ENCODE peak calls at places on chromosomes 6 and 20, in ten cellular contexts. One of them, this sample, is unnamed.

GRCh38 chr20:37988555-37988954 is 44.7 kb downstream of the TTI1 start:
- DNase-seq in IMR-90: no peak
- DNase-seq in uterus: no peak
- DNase-seq in lower leg skin: no peak
- DNase-seq in stomach: no peak
- DNase-seq in tibial nerve: no peak
- DNase-seq in transverse colon: no peak
- DNase-seq in GM12891: no peak
- DNase-seq in HCT116: no peak
- DNase-seq in breast epithelium: no peak
- DNase-seq in this sample: no peak

GRCh38 chr6:189676-190075 is 102.6 kb upstream of the DUSP22 start:
- DNase-seq in tibial nerve: no peak
- DNase-seq in IMR-90: no peak
- DNase-seq in uterus: no peak
- DNase-seq in stomach: no peak
- DNase-seq in HCT116: no peak
- DNase-seq in transverse colon: no peak
- DNase-seq in lower leg skin: peak; percentile 56
- DNase-seq in GM12891: no peak
- DNase-seq in breast epithelium: no peak
- DNase-seq in this sample: no peak

GRCh38 chr6:170298688-170299087 is 7.8 kb upstream of the DLL1 start:
- DNase-seq in GM12891: no peak
- DNase-seq in stomach: no peak
- DNase-seq in breast epithelium: no peak
- DNase-seq in tibial nerve: no peak
- DNase-seq in lower leg skin: no peak
- DNase-seq in uterus: no peak
- DNase-seq in transverse colon: no peak
- DNase-seq in IMR-90: no peak
- DNase-seq in HCT116: no peak
- DNase-seq in this sample: no peak

GRCh38 chr6:53244958-53245357 is 96.3 kb upstream of the GCM1 start:
- DNase-seq in HCT116: no peak
- DNase-seq in stomach: no peak
- DNase-seq in transverse colon: peak; percentile 21
- DNase-seq in IMR-90: no peak
- DNase-seq in lower leg skin: no peak
- DNase-seq in uterus: no peak
- DNase-seq in tibial nerve: no peak
- DNase-seq in breast epithelium: no peak
- DNase-seq in GM12891: peak; percentile 32
- DNase-seq in this sample: no peak

GRCh38 chr20:51457281-51457932 is 85.1 kb downstream of the NFATC2 start:
- DNase-seq in lower leg skin: peak; percentile 92
- DNase-seq in stomach: no peak
- DNase-seq in uterus: peak; percentile 76
- DNase-seq in GM12891: no peak
- DNase-seq in IMR-90: peak; percentile 67
- DNase-seq in breast epithelium: peak; percentile 34
- DNase-seq in transverse colon: no peak
- DNase-seq in HCT116: peak; percentile 24
- DNase-seq in tibial nerve: no peak
- DNase-seq in this sample: peak; percentile 79

GRCh38 chr20:10679269-10679668 is 5.5 kb upstream of the JAG1 start:
- DNase-seq in transverse colon: no peak
- DNase-seq in breast epithelium: no peak
- DNase-seq in tibial nerve: no peak
- DNase-seq in uterus: no peak
- DNase-seq in IMR-90: peak; percentile 30
- DNase-seq in stomach: no peak
- DNase-seq in HCT116: no peak
- DNase-seq in GM12891: no peak
- DNase-seq in lower leg skin: no peak
- DNase-seq in this sample: no peak

GRCh38 chr20:36591854-36592641 is 13.5 kb upstream of the RAB5IF start:
- DNase-seq in HCT116: peak; percentile 22
- DNase-seq in transverse colon: no peak
- DNase-seq in breast epithelium: no peak
- DNase-seq in IMR-90: peak; percentile 51
- DNase-seq in uterus: peak; percentile 33
- DNase-seq in stomach: no peak
- DNase-seq in GM12891: no peak
- DNase-seq in tibial nerve: no peak
- DNase-seq in lower leg skin: no peak
- DNase-seq in this sample: no peak

GRCh38 chr6:82908661-82909060 is 157.0 kb downstream of the UBE3D start:
- DNase-seq in uterus: no peak
- DNase-seq in GM12891: no peak
- DNase-seq in IMR-90: no peak
- DNase-seq in breast epithelium: no peak
- DNase-seq in stomach: no peak
- DNase-seq in lower leg skin: no peak
- DNase-seq in tibial nerve: no peak
- DNase-seq in transverse colon: peak; percentile 22
- DNase-seq in HCT116: no peak
- DNase-seq in this sample: no peak

GRCh38 chr6:87731818-87732661 is 30.0 kb upstream of the AKIRIN2 start:
- DNase-seq in IMR-90: peak; percentile 86
- DNase-seq in stomach: peak; percentile 96
- DNase-seq in tibial nerve: peak; percentile 94
- DNase-seq in breast epithelium: peak; percentile 97
- DNase-seq in GM12891: no peak
- DNase-seq in transverse colon: peak; percentile 94
- DNase-seq in lower leg skin: peak; percentile 98
- DNase-seq in uterus: peak; percentile 82
- DNase-seq in HCT116: peak; percentile 76
- DNase-seq in this sample: peak; percentile 90

GRCh38 chr6:31622678-31623077 is 2.2 kb downstream of the PRRC2A start:
- DNase-seq in GM12891: no peak
- DNase-seq in lower leg skin: peak; percentile 91
- DNase-seq in transverse colon: no peak
- DNase-seq in breast epithelium: peak; percentile 76
- DNase-seq in stomach: peak; percentile 71
- DNase-seq in uterus: no peak
- DNase-seq in HCT116: no peak
- DNase-seq in IMR-90: no peak
- DNase-seq in tibial nerve: no peak
- DNase-seq in this sample: no peak

GRCh38 chr6:115838763-115839401 is 221.8 kb downstream of the FRK start:
- DNase-seq in stomach: peak; percentile 29
- DNase-seq in transverse colon: peak; percentile 14
- DNase-seq in breast epithelium: no peak
- DNase-seq in lower leg skin: no peak
- DNase-seq in tibial nerve: no peak
- DNase-seq in HCT116: peak; percentile 55
- DNase-seq in GM12891: peak; percentile 15
- DNase-seq in uterus: no peak
- DNase-seq in IMR-90: peak; percentile 13
- DNase-seq in this sample: no peak

GRCh38 chr6:15621203-15622044 is 41.4 kb downstream of the DTNBP1 start:
- DNase-seq in stomach: peak; percentile 52
- DNase-seq in uterus: peak; percentile 23
- DNase-seq in HCT116: no peak
- DNase-seq in tibial nerve: no peak
- DNase-seq in breast epithelium: no peak
- DNase-seq in lower leg skin: peak; percentile 87
- DNase-seq in GM12891: no peak
- DNase-seq in transverse colon: peak; percentile 20
- DNase-seq in IMR-90: peak; percentile 30
- DNase-seq in this sample: peak; percentile 72
- TF ChIP-seq POLR2A in stomach: no peak
- TF ChIP-seq POLR2A in uterus: no peak
- TF ChIP-seq POLR2A in HCT116: no peak
- TF ChIP-seq POLR2A in tibial nerve: no peak
- TF ChIP-seq POLR2A in breast epithelium: no peak
- TF ChIP-seq POLR2A in lower leg skin: no peak
- TF ChIP-seq POLR2A in GM12891: peak; percentile 49
- TF ChIP-seq POLR2A in transverse colon: no peak
- TF ChIP-seq POLR2A in IMR-90: no peak
- TF ChIP-seq POLR2A in this sample: no peak

GRCh38 chr6:125748534-125749111 is 809 bp upstream of the HEY2 start:
- DNase-seq in GM12891: no peak
- DNase-seq in IMR-90: peak; percentile 10
- DNase-seq in tibial nerve: no peak
- DNase-seq in lower leg skin: no peak
- DNase-seq in transverse colon: no peak
- DNase-seq in stomach: no peak
- DNase-seq in HCT116: no peak
- DNase-seq in breast epithelium: no peak
- DNase-seq in uterus: no peak
- DNase-seq in this sample: no peak

GRCh38 chr6:125747589-125748533 is 1.6 kb upstream of the HEY2 start:
- DNase-seq in tibial nerve: no peak
- DNase-seq in uterus: no peak
- DNase-seq in stomach: peak; percentile 45
- DNase-seq in GM12891: no peak
- DNase-seq in IMR-90: no peak
- DNase-seq in breast epithelium: peak; percentile 27
- DNase-seq in HCT116: no peak
- DNase-seq in lower leg skin: peak; percentile 89
- DNase-seq in transverse colon: peak; percentile 56
- DNase-seq in this sample: peak; percentile 68

GRCh38 chr6:125749864-125750691 is 646 bp downstream of the HEY2 start:
- DNase-seq in tibial nerve: no peak
- DNase-seq in transverse colon: peak; percentile 13
- DNase-seq in uterus: no peak
- DNase-seq in GM12891: no peak
- DNase-seq in HCT116: no peak
- DNase-seq in stomach: no peak
- DNase-seq in breast epithelium: no peak
- DNase-seq in IMR-90: no peak
- DNase-seq in lower leg skin: no peak
- DNase-seq in this sample: peak; percentile 48

GRCh38 chr6:125750692-125751333 is 1.4 kb downstream of the HEY2 start:
- DNase-seq in tibial nerve: no peak
- DNase-seq in breast epithelium: no peak
- DNase-seq in uterus: no peak
- DNase-seq in HCT116: no peak
- DNase-seq in GM12891: no peak
- DNase-seq in stomach: no peak
- DNase-seq in IMR-90: no peak
- DNase-seq in lower leg skin: no peak
- DNase-seq in transverse colon: no peak
- DNase-seq in this sample: no peak

GRCh38 chr6:125749112-125749863 is at the start of gene HEY2:
- DNase-seq in breast epithelium: peak; percentile 90
- DNase-seq in IMR-90: peak; percentile 81
- DNase-seq in HCT116: peak; percentile 45
- DNase-seq in transverse colon: peak; percentile 93
- DNase-seq in tibial nerve: peak; percentile 86
- DNase-seq in uterus: peak; percentile 92
- DNase-seq in lower leg skin: peak; percentile 97
- DNase-seq in stomach: peak; percentile 95
- DNase-seq in GM12891: peak; percentile 86
- DNase-seq in this sample: peak; percentile 96
- TF ChIP-seq POLR2A in breast epithelium: peak; percentile 33
- TF ChIP-seq POLR2A in IMR-90: no peak
- TF ChIP-seq POLR2A in HCT116: no peak
- TF ChIP-seq POLR2A in transverse colon: peak; percentile 18
- TF ChIP-seq POLR2A in tibial nerve: peak; percentile 57
- TF ChIP-seq POLR2A in uterus: peak; percentile 45
- TF ChIP-seq POLR2A in lower leg skin: no peak
- TF ChIP-seq POLR2A in stomach: no peak
- TF ChIP-seq POLR2A in GM12891: no peak
- TF ChIP-seq POLR2A in this sample: peak; percentile 97

DNA sequence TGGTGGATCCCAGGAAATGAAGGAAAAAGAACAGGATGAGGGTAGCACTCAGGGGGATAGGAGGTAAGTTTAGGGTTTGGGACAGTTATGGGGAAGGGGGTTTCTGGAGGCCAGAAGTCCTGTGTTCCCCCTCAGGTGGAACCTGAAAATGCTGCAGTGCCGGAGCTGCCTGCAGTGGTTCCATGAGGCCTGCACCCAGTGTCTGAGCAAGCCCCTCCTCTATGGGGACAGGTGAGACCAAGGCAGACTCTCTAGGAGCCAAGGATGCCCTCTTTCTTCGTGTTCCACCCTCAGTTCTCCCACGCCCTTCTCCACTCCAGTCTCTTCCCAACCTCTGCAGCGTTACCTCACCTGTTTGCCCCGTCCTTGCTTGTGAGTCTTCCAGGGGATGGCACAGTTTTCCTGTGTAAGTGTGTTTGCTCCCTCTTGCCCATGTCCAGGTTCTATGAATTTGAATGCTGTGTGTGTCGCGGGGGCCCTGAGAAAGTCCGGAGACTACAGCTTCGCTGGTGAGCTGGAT is 2.8 kb downstream of the PHF1 start:
- DNase-seq in transverse colon: no peak
- DNase-seq in HCT116: no peak
- DNase-seq in tibial nerve: no peak
- DNase-seq in breast epithelium: no peak
- DNase-seq in uterus: no peak
- DNase-seq in stomach: no peak
- DNase-seq in lower leg skin: no peak
- DNase-seq in GM12891: no peak
- DNase-seq in IMR-90: no peak
- DNase-seq in this sample: no peak
- TF ChIP-seq POLR2A in transverse colon: no peak
- TF ChIP-seq POLR2A in HCT116: no peak
- TF ChIP-seq POLR2A in tibial nerve: no peak
- TF ChIP-seq POLR2A in breast epithelium: no peak
- TF ChIP-seq POLR2A in uterus: no peak
- TF ChIP-seq POLR2A in stomach: no peak
- TF ChIP-seq POLR2A in lower leg skin: no peak
- TF ChIP-seq POLR2A in GM12891: no peak
- TF ChIP-seq POLR2A in IMR-90: no peak
- TF ChIP-seq POLR2A in this sample: no peak

GRCh38 chr6:47307362-47308222 is 2.1 kb downstream of the TNFRSF21 start:
- DNase-seq in HCT116: no peak
- DNase-seq in transverse colon: no peak
- DNase-seq in stomach: no peak
- DNase-seq in lower leg skin: no peak
- DNase-seq in uterus: no peak
- DNase-seq in tibial nerve: no peak
- DNase-seq in GM12891: no peak
- DNase-seq in breast epithelium: no peak
- DNase-seq in IMR-90: no peak
- DNase-seq in this sample: no peak

GRCh38 chr6:47308674-47309325 is 905 bp downstream of the TNFRSF21 start:
- DNase-seq in IMR-90: peak; percentile 19
- DNase-seq in transverse colon: peak; percentile 22
- DNase-seq in HCT116: no peak
- DNase-seq in GM12891: no peak
- DNase-seq in uterus: peak; percentile 17
- DNase-seq in lower leg skin: peak; percentile 85
- DNase-seq in tibial nerve: no peak
- DNase-seq in stomach: peak; percentile 29
- DNase-seq in breast epithelium: no peak
- DNase-seq in this sample: no peak

GRCh38 chr6:47308223-47308567 is 1.5 kb downstream of the TNFRSF21 start:
- DNase-seq in tibial nerve: no peak
- DNase-seq in breast epithelium: no peak
- DNase-seq in IMR-90: no peak
- DNase-seq in HCT116: no peak
- DNase-seq in GM12891: no peak
- DNase-seq in lower leg skin: no peak
- DNase-seq in stomach: no peak
- DNase-seq in transverse colon: no peak
- DNase-seq in uterus: no peak
- DNase-seq in this sample: no peak

GRCh38 chr6:47310131-47310480 is 401 bp upstream of the TNFRSF21 start:
- DNase-seq in tibial nerve: no peak
- DNase-seq in GM12891: no peak
- DNase-seq in HCT116: no peak
- DNase-seq in breast epithelium: no peak
- DNase-seq in IMR-90: no peak
- DNase-seq in uterus: no peak
- DNase-seq in lower leg skin: no peak
- DNase-seq in transverse colon: no peak
- DNase-seq in stomach: no peak
- DNase-seq in this sample: no peak

GRCh38 chr6:47309326-47310130 is at the start of gene TNFRSF21:
- DNase-seq in GM12891: peak; percentile 86
- DNase-seq in uterus: peak; percentile 87
- DNase-seq in IMR-90: peak; percentile 82
- DNase-seq in tibial nerve: peak; percentile 75
- DNase-seq in HCT116: peak; percentile 89
- DNase-seq in lower leg skin: peak; percentile 97
- DNase-seq in breast epithelium: peak; percentile 91
- DNase-seq in transverse colon: peak; percentile 95
- DNase-seq in stomach: peak; percentile 94
- DNase-seq in this sample: peak; percentile 94
- TF ChIP-seq POLR2A in GM12891: no peak
- TF ChIP-seq POLR2A in uterus: peak; percentile 52
- TF ChIP-seq POLR2A in IMR-90: peak; percentile 31
- TF ChIP-seq POLR2A in tibial nerve: peak; percentile 13
- TF ChIP-seq POLR2A in HCT116: peak; percentile 72
- TF ChIP-seq POLR2A in lower leg skin: no peak
- TF ChIP-seq POLR2A in breast epithelium: no peak
- TF ChIP-seq POLR2A in transverse colon: peak; percentile 95
- TF ChIP-seq POLR2A in stomach: no peak
- TF ChIP-seq POLR2A in this sample: no peak

This sample was measured in heart left ventricle.